ENCODE peak calls at places on chromosome 1, in eight cellular contexts. A is germinal center, E is T-helper 2 cell, L is activated gamma-delta T cell treated with Interleukin-2 at 50 U/mL for 16 hours, J is cardiac muscle cell, F is IMR-90, P is left ventricle myocardium superior, T is T-helper 9 cell. D is an unnamed sample.

GRCh38 chr1:166925791-166926483 is 49.4 kb downstream of the ILDR2 start:
- DNase-seq in P (no peak), T (no peak), E (no peak), L (no peak), A (no peak), F (peak), J (peak), D (no peak)

GRCh38 chr1:180272395-180272794 is 42.3 kb downstream of the LHX4 start:
- DNase-seq in J (no peak), E (no peak), T (no peak), L (no peak), F (no peak), A (no peak), P (no peak), D (no peak)

GRCh38 chr1:228940931-228941330 is 205.7 kb downstream of the RHOU start:
- DNase-seq in A (no peak), J (peak), P (no peak), F (no peak), E (no peak), L (no peak), T (no peak), D (no peak)

GRCh38 chr1:63802109-63802508 is 28.3 kb downstream of the ROR1 start:
- DNase-seq in F (no peak), L (no peak), A (no peak), P (no peak), T (no peak), J (no peak), E (no peak), D (no peak)

GRCh38 chr1:1470626-1471388 is 758 bp upstream of the ATAD3B start:
- DNase-seq in F (no peak), E (no peak), P (no peak), T (no peak), A (no peak), J (no peak), L (no peak), D (peak)

GRCh38 chr1:100445565-100445964 is 92.4 kb upstream of the GPR88 start:
- DNase-seq in P (no peak), F (no peak), A (no peak), L (no peak), J (no peak), T (no peak), E (peak), D (no peak)

GRCh38 chr1:171711643-171712042 is 30.2 kb downstream of the VAMP4 start:
- DNase-seq in J (no peak), P (no peak), F (no peak), E (no peak), A (no peak), L (no peak), T (no peak), D (no peak)

GRCh38 chr1:163744488-163744887 is 422.7 kb downstream of the NUF2 start:
- DNase-seq in J (no peak), F (no peak), T (no peak), E (no peak), L (no peak), P (no peak), A (no peak), D (no peak)

GRCh38 chr1:160877221-160877620 is 7.8 kb downstream of the ITLN1 start:
- DNase-seq in L (no peak), F (no peak), E (no peak), T (no peak), P (no peak), A (peak), J (no peak), D (no peak)